ENCODE peak calls at places on chromosomes 2 and 18, in nine cellular contexts. R is ovary, V is NCI-H2171 treated with DMSO at 0.1 percent for 48 hours, L is activated T-helper 1 cell treated with Interleukin-2 at 50 U/mL for 16 hours, K is ELR, J is heart left ventricle, X is BJ, C is frontal cortex, P is HCEC 1CT. U is an unnamed sample.

GRCh38 chr2:239157766-239158165 is 243.1 kb downstream of the HDAC4 start:
- DNase-seq in R (no peak), J (peak; percentile 18), C (no peak), L (no peak), X (no peak), V (no peak), P (no peak), K (peak; percentile 6), U (peak; percentile 10)

GRCh38 chr2:39007875-39008504 is 112.9 kb downstream of the SOS1 start:
- DNase-seq in C (no peak), K (no peak), P (no peak), R (no peak), L (no peak), V (no peak), X (no peak), J (no peak), U (no peak)

GRCh38 chr2:69755862-69756467 is 14.0 kb downstream of the ANXA4 start:
- DNase-seq in K (peak; percentile 90), P (peak; percentile 70), R (no peak), C (no peak), V (no peak), X (peak; percentile 82), L (no peak), J (no peak), U (peak; percentile 79)

GRCh38 chr18:67484458-67484857 is 32.1 kb downstream of the DSEL start:
- DNase-seq in K (no peak), C (no peak), P (no peak), V (no peak), X (no peak), R (no peak), L (no peak), J (no peak), U (no peak)

GRCh38 chr2:2839393-2840096 is 508.5 kb upstream of the MYT1L start:
- DNase-seq in X (no peak), K (no peak), J (no peak), L (no peak), C (no peak), V (no peak), R (no peak), P (no peak), U (no peak)

GRCh38 chr18:13264091-13264777 is 45.7 kb downstream of the LDLRAD4 start:
- DNase-seq in K (no peak), L (no peak), P (no peak), J (peak; percentile 90), V (no peak), R (no peak), X (no peak), C (no peak), U (no peak)

GRCh38 chr2:241659150-241659739 is 21.8 kb downstream of the ATG4B start:
- DNase-seq in K (peak; percentile 63), V (peak; percentile 4), R (peak; percentile 72), L (no peak), P (peak; percentile 47), C (no peak), J (peak; percentile 64), X (no peak), U (peak; percentile 79)

GRCh38 chr2:44904578-44904977 is 36.9 kb upstream of the SIX3 start:
- DNase-seq in C (no peak), K (no peak), V (no peak), R (no peak), J (no peak), P (no peak), L (no peak), X (no peak), U (no peak)

GRCh38 chr18:45081579-45082181 is 401.0 kb downstream of the SETBP1 start:
- DNase-seq in R (no peak), V (peak; percentile 80), J (no peak), X (no peak), L (no peak), P (no peak), K (no peak), C (no peak), U (peak; percentile 12)

GRCh38 chr2:196482119-196483065 is 157.1 kb upstream of the CCDC150 start:
- DNase-seq in P (peak; percentile 70), K (peak; percentile 91), C (no peak), X (no peak), L (no peak), J (no peak), V (peak; percentile 16), R (no peak), U (peak; percentile 84)

GRCh38 chr2:10533811-10534321 is 85.7 kb upstream of the ODC1 start:
- DNase-seq in J (no peak), C (no peak), L (no peak), V (no peak), R (no peak), K (no peak), P (no peak), X (no peak), U (no peak)

GRCh38 chr18:52348209-52348608 is 8.2 kb downstream of the DCC start:
- DNase-seq in J (no peak), C (no peak), V (peak; percentile 22), R (no peak), P (no peak), K (peak; percentile 9), L (no peak), X (no peak), U (no peak)